ENCODE peak calls at places on chromosomes 4 and X, in eight cellular contexts. One of them, this sample, is unnamed.

GRCh38 chrX:71618303-71618721 is at the start of gene CXCR3:
- DNase-seq in upper lobe of left lung: peak
- DNase-seq in thoracic aorta: no peak
- DNase-seq in GM19239: peak
- DNase-seq in T-helper 2 cell: peak
- DNase-seq in breast epithelium: no peak
- DNase-seq in activated naive CD4-positive, alpha-beta T cell treated with anti-CD3 and anti-CD28 coated beads, Interleukin-2, amount 10 ng/mL, durations not matched to agents 7 days and 5 days: peak
- DNase-seq in AG09309: no peak
- DNase-seq in this sample: no peak

GRCh38 chr4:181821039-181822004 is 421.9 kb upstream of the TENM3 start:
- DNase-seq in GM19239: no peak
- DNase-seq in thoracic aorta: no peak
- DNase-seq in breast epithelium: no peak
- DNase-seq in T-helper 2 cell: no peak
- DNase-seq in upper lobe of left lung: no peak
- DNase-seq in AG09309: peak
- DNase-seq in activated naive CD4-positive, alpha-beta T cell treated with anti-CD3 and anti-CD28 coated beads, Interleukin-2, amount 10 ng/mL, durations not matched to agents 7 days and 5 days: no peak
- DNase-seq in this sample: no peak

GRCh38 chrX:18146954-18147353 is 73.7 kb downstream of the BEND2 start:
- DNase-seq in breast epithelium: no peak
- DNase-seq in thoracic aorta: no peak
- DNase-seq in activated naive CD4-positive, alpha-beta T cell treated with anti-CD3 and anti-CD28 coated beads, Interleukin-2, amount 10 ng/mL, durations not matched to agents 7 days and 5 days: peak
- DNase-seq in T-helper 2 cell: peak
- DNase-seq in upper lobe of left lung: no peak
- DNase-seq in GM19239: no peak
- DNase-seq in AG09309: no peak
- DNase-seq in this sample: peak

GRCh38 chrX:112247714-112248113 is 165.1 kb upstream of the TRPC5 start:
- DNase-seq in T-helper 2 cell: no peak
- DNase-seq in upper lobe of left lung: no peak
- DNase-seq in breast epithelium: no peak
- DNase-seq in activated naive CD4-positive, alpha-beta T cell treated with anti-CD3 and anti-CD28 coated beads, Interleukin-2, amount 10 ng/mL, durations not matched to agents 7 days and 5 days: no peak
- DNase-seq in thoracic aorta: no peak
- DNase-seq in AG09309: no peak
- DNase-seq in GM19239: no peak
- DNase-seq in this sample: no peak

GRCh38 chr4:73538162-73538561 is 56.6 kb downstream of the AFM start:
- DNase-seq in thoracic aorta: no peak
- DNase-seq in activated naive CD4-positive, alpha-beta T cell treated with anti-CD3 and anti-CD28 coated beads, Interleukin-2, amount 10 ng/mL, durations not matched to agents 7 days and 5 days: no peak
- DNase-seq in T-helper 2 cell: peak
- DNase-seq in GM19239: no peak
- DNase-seq in upper lobe of left lung: no peak
- DNase-seq in breast epithelium: no peak
- DNase-seq in AG09309: no peak
- DNase-seq in this sample: no peak

GRCh38 chr4:1579834-1580686 is 104.1 kb downstream of the FAM53A start:
- DNase-seq in upper lobe of left lung: peak
- DNase-seq in thoracic aorta: peak
- DNase-seq in breast epithelium: no peak
- DNase-seq in activated naive CD4-positive, alpha-beta T cell treated with anti-CD3 and anti-CD28 coated beads, Interleukin-2, amount 10 ng/mL, durations not matched to agents 7 days and 5 days: peak
- DNase-seq in GM19239: peak
- DNase-seq in T-helper 2 cell: peak
- DNase-seq in AG09309: no peak
- DNase-seq in this sample: peak

GRCh38 chr4:20839957-20840356 is 139.7 kb downstream of the PACRGL start:
- DNase-seq in thoracic aorta: no peak
- DNase-seq in AG09309: no peak
- DNase-seq in breast epithelium: no peak
- DNase-seq in GM19239: no peak
- DNase-seq in upper lobe of left lung: no peak
- DNase-seq in activated naive CD4-positive, alpha-beta T cell treated with anti-CD3 and anti-CD28 coated beads, Interleukin-2, amount 10 ng/mL, durations not matched to agents 7 days and 5 days: no peak
- DNase-seq in T-helper 2 cell: no peak
- DNase-seq in this sample: no peak

GRCh38 chr4:185782523-185782922 is 29.5 kb downstream of the SORBS2 start:
- DNase-seq in T-helper 2 cell: no peak
- DNase-seq in GM19239: no peak
- DNase-seq in AG09309: no peak
- DNase-seq in thoracic aorta: no peak
- DNase-seq in upper lobe of left lung: no peak
- DNase-seq in activated naive CD4-positive, alpha-beta T cell treated with anti-CD3 and anti-CD28 coated beads, Interleukin-2, amount 10 ng/mL, durations not matched to agents 7 days and 5 days: no peak
- DNase-seq in breast epithelium: no peak
- DNase-seq in this sample: no peak

GRCh38 chr4:169315530-169316306 is 45.0 kb upstream of the SH3RF1 start:
- DNase-seq in AG09309: no peak
- DNase-seq in breast epithelium: no peak
- DNase-seq in thoracic aorta: no peak
- DNase-seq in GM19239: no peak
- DNase-seq in upper lobe of left lung: no peak
- DNase-seq in T-helper 2 cell: no peak
- DNase-seq in activated naive CD4-positive, alpha-beta T cell treated with anti-CD3 and anti-CD28 coated beads, Interleukin-2, amount 10 ng/mL, durations not matched to agents 7 days and 5 days: no peak
- DNase-seq in this sample: no peak

GRCh38 chrX:155143959-155144548 is 72.2 kb upstream of the VBP1 start:
- DNase-seq in breast epithelium: no peak
- DNase-seq in activated naive CD4-positive, alpha-beta T cell treated with anti-CD3 and anti-CD28 coated beads, Interleukin-2, amount 10 ng/mL, durations not matched to agents 7 days and 5 days: no peak
- DNase-seq in upper lobe of left lung: no peak
- DNase-seq in AG09309: no peak
- DNase-seq in T-helper 2 cell: peak
- DNase-seq in GM19239: no peak
- DNase-seq in thoracic aorta: no peak
- DNase-seq in this sample: no peak

GRCh38 chr4:66562276-66562806 is 892.1 kb upstream of the EPHA5 start:
- DNase-seq in T-helper 2 cell: no peak
- DNase-seq in upper lobe of left lung: no peak
- DNase-seq in breast epithelium: no peak
- DNase-seq in thoracic aorta: no peak
- DNase-seq in GM19239: no peak
- DNase-seq in activated naive CD4-positive, alpha-beta T cell treated with anti-CD3 and anti-CD28 coated beads, Interleukin-2, amount 10 ng/mL, durations not matched to agents 7 days and 5 days: no peak
- DNase-seq in AG09309: no peak
- DNase-seq in this sample: no peak

GRCh38 chr4:2368779-2369437 is 49.5 kb downstream of the ZFYVE28 start:
- DNase-seq in T-helper 2 cell: no peak
- DNase-seq in activated naive CD4-positive, alpha-beta T cell treated with anti-CD3 and anti-CD28 coated beads, Interleukin-2, amount 10 ng/mL, durations not matched to agents 7 days and 5 days: no peak
- DNase-seq in thoracic aorta: no peak
- DNase-seq in AG09309: no peak
- DNase-seq in upper lobe of left lung: no peak
- DNase-seq in breast epithelium: peak
- DNase-seq in GM19239: no peak
- DNase-seq in this sample: no peak

GRCh38 chr4:146165840-146166239 is 9.7 kb upstream of the LSM6 start:
- DNase-seq in upper lobe of left lung: no peak
- DNase-seq in thoracic aorta: no peak
- DNase-seq in breast epithelium: no peak
- DNase-seq in GM19239: no peak
- DNase-seq in activated naive CD4-positive, alpha-beta T cell treated with anti-CD3 and anti-CD28 coated beads, Interleukin-2, amount 10 ng/mL, durations not matched to agents 7 days and 5 days: no peak
- DNase-seq in AG09309: peak
- DNase-seq in T-helper 2 cell: no peak
- DNase-seq in this sample: no peak

GRCh38 chr4:98568896-98569663 is 89.3 kb downstream of the TSPAN5 start:
- DNase-seq in AG09309: no peak
- DNase-seq in upper lobe of left lung: no peak
- DNase-seq in activated naive CD4-positive, alpha-beta T cell treated with anti-CD3 and anti-CD28 coated beads, Interleukin-2, amount 10 ng/mL, durations not matched to agents 7 days and 5 days: no peak
- DNase-seq in thoracic aorta: no peak
- DNase-seq in breast epithelium: no peak
- DNase-seq in GM19239: no peak
- DNase-seq in T-helper 2 cell: no peak
- DNase-seq in this sample: no peak

GRCh38 chrX:112011376-112011775 is 71.2 kb downstream of the TRPC5 start:
- DNase-seq in T-helper 2 cell: no peak
- DNase-seq in activated naive CD4-positive, alpha-beta T cell treated with anti-CD3 and anti-CD28 coated beads, Interleukin-2, amount 10 ng/mL, durations not matched to agents 7 days and 5 days: no peak
- DNase-seq in breast epithelium: no peak
- DNase-seq in AG09309: no peak
- DNase-seq in GM19239: no peak
- DNase-seq in thoracic aorta: no peak
- DNase-seq in upper lobe of left lung: no peak
- DNase-seq in this sample: no peak

GRCh38 chr4:99886146-99886545 is 8.1 kb downstream of the LAMTOR3 start:
- DNase-seq in thoracic aorta: no peak
- DNase-seq in activated naive CD4-positive, alpha-beta T cell treated with anti-CD3 and anti-CD28 coated beads, Interleukin-2, amount 10 ng/mL, durations not matched to agents 7 days and 5 days: no peak
- DNase-seq in AG09309: no peak
- DNase-seq in breast epithelium: no peak
- DNase-seq in upper lobe of left lung: no peak
- DNase-seq in T-helper 2 cell: no peak
- DNase-seq in GM19239: no peak
- DNase-seq in this sample: no peak

GRCh38 chrX:145609951-145610511 is 207.6 kb upstream of the SLITRK2 start:
- DNase-seq in activated naive CD4-positive, alpha-beta T cell treated with anti-CD3 and anti-CD28 coated beads, Interleukin-2, amount 10 ng/mL, durations not matched to agents 7 days and 5 days: no peak
- DNase-seq in breast epithelium: no peak
- DNase-seq in T-helper 2 cell: no peak
- DNase-seq in upper lobe of left lung: no peak
- DNase-seq in thoracic aorta: no peak
- DNase-seq in GM19239: no peak
- DNase-seq in AG09309: no peak
- DNase-seq in this sample: no peak

GRCh38 chr4:143784567-143784966 is 84.1 kb upstream of the FREM3 start:
- DNase-seq in T-helper 2 cell: no peak
- DNase-seq in activated naive CD4-positive, alpha-beta T cell treated with anti-CD3 and anti-CD28 coated beads, Interleukin-2, amount 10 ng/mL, durations not matched to agents 7 days and 5 days: no peak
- DNase-seq in breast epithelium: no peak
- DNase-seq in thoracic aorta: no peak
- DNase-seq in AG09309: no peak
- DNase-seq in GM19239: no peak
- DNase-seq in upper lobe of left lung: no peak
- DNase-seq in this sample: no peak

GRCh38 chrX:56994375-56995270 is 718 bp downstream of the SPIN3 start:
- DNase-seq in GM19239: no peak
- DNase-seq in upper lobe of left lung: peak
- DNase-seq in AG09309: no peak
- DNase-seq in breast epithelium: no peak
- DNase-seq in thoracic aorta: no peak
- DNase-seq in activated naive CD4-positive, alpha-beta T cell treated with anti-CD3 and anti-CD28 coated beads, Interleukin-2, amount 10 ng/mL, durations not matched to agents 7 days and 5 days: no peak
- DNase-seq in T-helper 2 cell: no peak
- DNase-seq in this sample: no peak

GRCh38 chr4:14100349-14100748 is 472.8 kb upstream of the BOD1L1 start:
- DNase-seq in breast epithelium: no peak
- DNase-seq in activated naive CD4-positive, alpha-beta T cell treated with anti-CD3 and anti-CD28 coated beads, Interleukin-2, amount 10 ng/mL, durations not matched to agents 7 days and 5 days: no peak
- DNase-seq in AG09309: no peak
- DNase-seq in GM19239: no peak
- DNase-seq in thoracic aorta: no peak
- DNase-seq in T-helper 2 cell: no peak
- DNase-seq in upper lobe of left lung: no peak
- DNase-seq in this sample: no peak

GRCh38 chrX:13649823-13650222 is 3.1 kb upstream of the TCEANC start:
- DNase-seq in upper lobe of left lung: no peak
- DNase-seq in thoracic aorta: no peak
- DNase-seq in breast epithelium: no peak
- DNase-seq in GM19239: no peak
- DNase-seq in activated naive CD4-positive, alpha-beta T cell treated with anti-CD3 and anti-CD28 coated beads, Interleukin-2, amount 10 ng/mL, durations not matched to agents 7 days and 5 days: no peak
- DNase-seq in AG09309: no peak
- DNase-seq in T-helper 2 cell: no peak
- DNase-seq in this sample: no peak

GRCh38 chrX:51803833-51804232 is 60.6 kb downstream of the GSPT2 start:
- DNase-seq in breast epithelium: no peak
- DNase-seq in AG09309: no peak
- DNase-seq in activated naive CD4-positive, alpha-beta T cell treated with anti-CD3 and anti-CD28 coated beads, Interleukin-2, amount 10 ng/mL, durations not matched to agents 7 days and 5 days: no peak
- DNase-seq in GM19239: no peak
- DNase-seq in thoracic aorta: no peak
- DNase-seq in T-helper 2 cell: no peak
- DNase-seq in upper lobe of left lung: no peak
- DNase-seq in this sample: no peak

GRCh38 chr4:123555500-123556273 is 159.1 kb downstream of the SPRY1 start:
- DNase-seq in upper lobe of left lung: no peak
- DNase-seq in thoracic aorta: peak
- DNase-seq in GM19239: no peak
- DNase-seq in activated naive CD4-positive, alpha-beta T cell treated with anti-CD3 and anti-CD28 coated beads, Interleukin-2, amount 10 ng/mL, durations not matched to agents 7 days and 5 days: no peak
- DNase-seq in breast epithelium: peak
- DNase-seq in T-helper 2 cell: no peak
- DNase-seq in AG09309: peak
- DNase-seq in this sample: peak

GRCh38 chr4:38856524-38857337 is at the start of gene TLR6:
- DNase-seq in upper lobe of left lung: no peak
- DNase-seq in T-helper 2 cell: peak
- DNase-seq in activated naive CD4-positive, alpha-beta T cell treated with anti-CD3 and anti-CD28 coated beads, Interleukin-2, amount 10 ng/mL, durations not matched to agents 7 days and 5 days: peak
- DNase-seq in GM19239: no peak
- DNase-seq in breast epithelium: no peak
- DNase-seq in AG09309: no peak
- DNase-seq in thoracic aorta: no peak
- DNase-seq in this sample: no peak

GRCh38 chr4:150875367-150875766 is 139.7 kb downstream of the LRBA start:
- DNase-seq in AG09309: no peak
- DNase-seq in T-helper 2 cell: no peak
- DNase-seq in GM19239: no peak
- DNase-seq in activated naive CD4-positive, alpha-beta T cell treated with anti-CD3 and anti-CD28 coated beads, Interleukin-2, amount 10 ng/mL, durations not matched to agents 7 days and 5 days: no peak
- DNase-seq in thoracic aorta: no peak
- DNase-seq in upper lobe of left lung: no peak
- DNase-seq in breast epithelium: no peak
- DNase-seq in this sample: no peak

GRCh38 chrX:6228720-6229119 is at the start of gene NLGN4X:
- DNase-seq in AG09309: no peak
- DNase-seq in upper lobe of left lung: no peak
- DNase-seq in T-helper 2 cell: no peak
- DNase-seq in activated naive CD4-positive, alpha-beta T cell treated with anti-CD3 and anti-CD28 coated beads, Interleukin-2, amount 10 ng/mL, durations not matched to agents 7 days and 5 days: no peak
- DNase-seq in GM19239: no peak
- DNase-seq in thoracic aorta: no peak
- DNase-seq in breast epithelium: no peak
- DNase-seq in this sample: no peak

GRCh38 chr4:40121515-40121914 is 64.9 kb downstream of the N4BP2 start:
- DNase-seq in activated naive CD4-positive, alpha-beta T cell treated with anti-CD3 and anti-CD28 coated beads, Interleukin-2, amount 10 ng/mL, durations not matched to agents 7 days and 5 days: no peak
- DNase-seq in thoracic aorta: no peak
- DNase-seq in T-helper 2 cell: peak
- DNase-seq in GM19239: no peak
- DNase-seq in upper lobe of left lung: no peak
- DNase-seq in AG09309: peak
- DNase-seq in breast epithelium: no peak
- DNase-seq in this sample: no peak

GRCh38 chr4:68375667-68376559 is 26.0 kb upstream of the YTHDC1 start:
- DNase-seq in upper lobe of left lung: peak
- DNase-seq in breast epithelium: no peak
- DNase-seq in activated naive CD4-positive, alpha-beta T cell treated with anti-CD3 and anti-CD28 coated beads, Interleukin-2, amount 10 ng/mL, durations not matched to agents 7 days and 5 days: peak
- DNase-seq in GM19239: peak
- DNase-seq in thoracic aorta: no peak
- DNase-seq in T-helper 2 cell: peak
- DNase-seq in AG09309: peak
- DNase-seq in this sample: peak

GRCh38 chr4:16864199-16864598 is 34.2 kb downstream of the LDB2 start:
- DNase-seq in T-helper 2 cell: no peak
- DNase-seq in breast epithelium: no peak
- DNase-seq in thoracic aorta: no peak
- DNase-seq in activated naive CD4-positive, alpha-beta T cell treated with anti-CD3 and anti-CD28 coated beads, Interleukin-2, amount 10 ng/mL, durations not matched to agents 7 days and 5 days: no peak
- DNase-seq in GM19239: no peak
- DNase-seq in AG09309: no peak
- DNase-seq in upper lobe of left lung: no peak
- DNase-seq in this sample: no peak

GRCh38 chr4:44210750-44211149 is 237.9 kb downstream of the KCTD8 start:
- DNase-seq in GM19239: no peak
- DNase-seq in AG09309: no peak
- DNase-seq in activated naive CD4-positive, alpha-beta T cell treated with anti-CD3 and anti-CD28 coated beads, Interleukin-2, amount 10 ng/mL, durations not matched to agents 7 days and 5 days: no peak
- DNase-seq in T-helper 2 cell: no peak
- DNase-seq in upper lobe of left lung: no peak
- DNase-seq in breast epithelium: no peak
- DNase-seq in thoracic aorta: no peak
- DNase-seq in this sample: no peak

GRCh38 chr4:166075599-166075998 is 202.6 kb downstream of the TLL1 start:
- DNase-seq in activated naive CD4-positive, alpha-beta T cell treated with anti-CD3 and anti-CD28 coated beads, Interleukin-2, amount 10 ng/mL, durations not matched to agents 7 days and 5 days: no peak
- DNase-seq in thoracic aorta: no peak
- DNase-seq in T-helper 2 cell: no peak
- DNase-seq in upper lobe of left lung: no peak
- DNase-seq in AG09309: no peak
- DNase-seq in breast epithelium: no peak
- DNase-seq in GM19239: no peak
- DNase-seq in this sample: no peak

GRCh38 chr4:54058171-54058570 is 6.2 kb downstream of the CHIC2 start:
- DNase-seq in GM19239: no peak
- DNase-seq in thoracic aorta: no peak
- DNase-seq in AG09309: no peak
- DNase-seq in T-helper 2 cell: peak
- DNase-seq in upper lobe of left lung: no peak
- DNase-seq in activated naive CD4-positive, alpha-beta T cell treated with anti-CD3 and anti-CD28 coated beads, Interleukin-2, amount 10 ng/mL, durations not matched to agents 7 days and 5 days: no peak
- DNase-seq in breast epithelium: no peak
- DNase-seq in this sample: no peak

GRCh38 chr4:5711479-5712184 is 631 bp downstream of the EVC start:
- DNase-seq in upper lobe of left lung: no peak
- DNase-seq in breast epithelium: no peak
- DNase-seq in thoracic aorta: no peak
- DNase-seq in GM19239: no peak
- DNase-seq in AG09309: no peak
- DNase-seq in T-helper 2 cell: peak
- DNase-seq in activated naive CD4-positive, alpha-beta T cell treated with anti-CD3 and anti-CD28 coated beads, Interleukin-2, amount 10 ng/mL, durations not matched to agents 7 days and 5 days: no peak
- DNase-seq in this sample: peak

GRCh38 chr4:86451560-86452322 is 91.9 kb upstream of the MAPK10 start:
- DNase-seq in GM19239: no peak
- DNase-seq in thoracic aorta: no peak
- DNase-seq in T-helper 2 cell: no peak
- DNase-seq in breast epithelium: no peak
- DNase-seq in upper lobe of left lung: no peak
- DNase-seq in activated naive CD4-positive, alpha-beta T cell treated with anti-CD3 and anti-CD28 coated beads, Interleukin-2, amount 10 ng/mL, durations not matched to agents 7 days and 5 days: no peak
- DNase-seq in AG09309: no peak
- DNase-seq in this sample: no peak

This sample was measured in mesothelial cell of epicardium.